ENCODE peak calls at places on chromosome 4, in ten cellular contexts. C, W, X, N, R, F, G, I, E and V are unnamed samples.

GRCh38 chr4:20618729-20619128 is 81.5 kb upstream of the PACRGL start:
- DNase-seq in X (no peak), R (peak; percentile 39), W (no peak), I (no peak), C (no peak), F (no peak), G (no peak), E (no peak), N (no peak), V (no peak)

GRCh38 chr4:12852338-12853307 is 631.5 kb downstream of the RAB28 start:
- DNase-seq in N (no peak), E (no peak), R (peak; percentile 25), G (peak; percentile 68), C (no peak), X (peak; percentile 16), F (no peak), W (no peak), I (no peak), V (no peak)

GRCh38 chr4:94804613-94805012 is 46.9 kb downstream of the BMPR1B start:
- DNase-seq in X (no peak), E (no peak), F (no peak), N (no peak), W (no peak), G (no peak), C (no peak), I (no peak), R (no peak), V (no peak)

GRCh38 chr4:174555793-174556630 is 33.7 kb upstream of the HPGD start:
- DNase-seq in N (no peak), C (no peak), F (no peak), R (no peak), I (no peak), G (no peak), W (no peak), X (no peak), E (no peak), V (no peak)

GRCh38 chr4:170395773-170396172 is 306.0 kb upstream of the AADAT start:
- DNase-seq in X (no peak), F (no peak), E (no peak), W (no peak), C (no peak), I (no peak), G (no peak), R (no peak), N (no peak), V (no peak)

GRCh38 chr4:188214861-188215260 is 75.6 kb downstream of the TRIML1 start:
- DNase-seq in W (no peak), E (no peak), C (no peak), R (no peak), G (no peak), X (no peak), N (no peak), F (no peak), I (peak; percentile 35), V (no peak)

GRCh38 chr4:82680834-82681233 is 117.8 kb downstream of the SCD5 start:
- DNase-seq in X (no peak), R (no peak), I (no peak), F (no peak), W (no peak), E (no peak), C (no peak), N (no peak), G (no peak), V (no peak)

GRCh38 chr4:11700751-11701226 is 272.1 kb upstream of the HS3ST1 start:
- DNase-seq in X (no peak), I (no peak), C (peak; percentile 6), F (no peak), N (no peak), G (no peak), E (no peak), W (no peak), R (no peak), V (no peak)

GRCh38 chr4:139641218-139641617 is 24.4 kb upstream of the MGST2 start:
- DNase-seq in E (no peak), C (no peak), I (no peak), W (no peak), R (no peak), F (no peak), G (peak; percentile 56), N (no peak), X (no peak), V (no peak)

GRCh38 chr4:74408639-74409038 is 36.3 kb upstream of the AREG start:
- DNase-seq in G (peak; percentile 40), X (no peak), C (no peak), F (no peak), W (no peak), I (no peak), E (no peak), N (no peak), R (no peak), V (no peak)

GRCh38 chr4:69800599-69800998 is 40.2 kb upstream of the SULT1B1 start:
- DNase-seq in E (no peak), W (no peak), F (no peak), I (no peak), R (no peak), X (no peak), N (no peak), C (no peak), G (no peak), V (no peak)

GRCh38 chr4:185396724-185397402 is at the start of gene ANKRD37:
- DNase-seq in E (peak; percentile 19), G (no peak), R (no peak), I (peak; percentile 64), X (peak; percentile 38), C (peak; percentile 80), W (no peak), N (no peak), F (no peak), V (no peak)

GRCh38 chr4:76504613-76505465 is 69.8 kb downstream of the SHROOM3 start:
- DNase-seq in E (no peak), C (no peak), N (no peak), X (peak; percentile 23), I (no peak), F (no peak), W (no peak), G (peak; percentile 60), R (peak; percentile 21), V (no peak)

GRCh38 chr4:33080262-33080661 is 2360.1 kb downstream of the PCDH7 start:
- DNase-seq in E (no peak), I (no peak), X (no peak), N (no peak), G (no peak), W (no peak), C (no peak), F (no peak), R (no peak), V (no peak)

GRCh38 chr4:113686950-113687718 is 74.4 kb downstream of the CAMK2D start:
- DNase-seq in E (no peak), X (no peak), R (no peak), I (no peak), C (no peak), F (no peak), W (no peak), N (no peak), G (no peak), V (no peak)